ENCODE peak calls at places on chromosomes 5 and 9, in five cellular contexts. U is left cardiac atrium, V is left ventricle myocardium inferior, B is HFFc6, E is HuH-7.5. M is an unnamed sample.

GRCh38 chr5:42858031-42858643 is 46.4 kb upstream of the SELENOP start:
- DNase-seq in E (no peak), B (no peak), U (no peak), V (no peak), M (no peak)

GRCh38 chr5:109701252-109701651 is 11.5 kb downstream of the MAN2A1 start:
- DNase-seq in V (no peak), B (peak), U (no peak), E (no peak), M (no peak)

GRCh38 chr9:117466111-117466510 is 51.3 kb upstream of the ASTN2 start:
- DNase-seq in B (no peak), U (no peak), V (no peak), E (no peak), M (no peak)

GRCh38 chr9:14945351-14945750 is 35.1 kb upstream of the FREM1 start:
- DNase-seq in B (no peak), V (no peak), U (no peak), E (no peak), M (no peak)

GRCh38 chr5:1332461-1333001 is 12.4 kb downstream of the CLPTM1L start:
- DNase-seq in E (no peak), U (no peak), V (no peak), B (no peak), M (no peak)

GRCh38 chr9:107890921-107891465 is 401.4 kb upstream of the KLF4 start:
- DNase-seq in U (no peak), B (no peak), V (no peak), E (no peak), M (no peak)

GRCh38 chr9:12155731-12156130 is 537.5 kb upstream of the TYRP1 start:
- DNase-seq in B (no peak), V (no peak), U (no peak), E (no peak), M (no peak)

GRCh38 chr5:58459860-58460726 is at the start of gene PLK2:
- DNase-seq in B (peak), U (peak), E (peak), V (peak), M (peak)

GRCh38 chr9:106648799-106649198 is 214.2 kb upstream of the ZNF462 start:
- DNase-seq in E (no peak), V (no peak), B (no peak), U (no peak), M (no peak)

GRCh38 chr9:128372188-128372641 is 1.0 kb downstream of the URM1 start:
- DNase-seq in U (no peak), E (no peak), V (no peak), B (peak), M (no peak)

GRCh38 chr9:128002959-128003358 is 22.2 kb upstream of the EEIG1 start:
- DNase-seq in V (peak), U (no peak), E (no peak), B (no peak), M (no peak)